ENCODE peak calls at places on chromosome 20, in nine cellular contexts. M, A, N, Q, P, T, F, L and D are unnamed samples.

GRCh38 chr20:62193079-62194025 is 10.5 kb downstream of the MTG2 start:
- DNase-seq in M (no peak), A (no peak), N (peak), Q (no peak), P (no peak), T (no peak), F (no peak), L (no peak), D (no peak)

GRCh38 chr20:32189691-32190607 is 17.6 kb downstream of the PLAGL2 start:
- DNase-seq in M (peak), A (peak), N (peak), Q (peak), P (peak), T (peak), F (no peak), L (no peak), D (no peak)

GRCh38 chr20:2349801-2350200 is 30.9 kb upstream of the TGM6 start:
- DNase-seq in M (peak), A (no peak), N (no peak), Q (no peak), P (no peak), T (no peak), F (no peak), L (no peak), D (no peak)

GRCh38 chr20:59787186-59787890 is 146.1 kb downstream of the SYCP2 start:
- DNase-seq in M (no peak), A (no peak), N (no peak), Q (no peak), P (no peak), T (no peak), F (no peak), L (no peak), D (no peak)

GRCh38 chr20:22825076-22825475 is 210.0 kb upstream of the SSTR4 start:
- DNase-seq in M (no peak), A (no peak), N (no peak), Q (no peak), P (peak), T (no peak), F (no peak), L (no peak), D (no peak)

GRCh38 chr20:32463642-32464400 is 105.7 kb downstream of the ASXL1 start:
- DNase-seq in M (no peak), A (no peak), N (peak), Q (no peak), P (no peak), T (peak), F (no peak), L (no peak), D (no peak)

GRCh38 chr20:32057785-32058184 is 5.7 kb downstream of the HCK start:
- DNase-seq in M (no peak), A (no peak), N (no peak), Q (no peak), P (no peak), T (no peak), F (no peak), L (no peak), D (no peak)

GRCh38 chr20:17631576-17632319 is 50.3 kb downstream of the RRBP1 start:
- DNase-seq in M (no peak), A (no peak), N (peak), Q (no peak), P (no peak), T (peak), F (no peak), L (no peak), D (no peak)

GRCh38 chr20:56517641-56518040 is 6.9 kb upstream of the FAM209A start:
- DNase-seq in M (no peak), A (no peak), N (no peak), Q (no peak), P (no peak), T (no peak), F (no peak), L (no peak), D (no peak)

GRCh38 chr20:56518999-56519398 is 5.5 kb upstream of the FAM209A start:
- DNase-seq in M (no peak), A (no peak), N (no peak), Q (no peak), P (no peak), T (no peak), F (no peak), L (no peak), D (no peak)

GRCh38 chr20:56519551-56519950 is 5.0 kb upstream of the FAM209A start:
- DNase-seq in M (no peak), A (no peak), N (no peak), Q (no peak), P (no peak), T (no peak), F (no peak), L (no peak), D (no peak)

GRCh38 chr20:56517211-56517610 is 7.3 kb upstream of the FAM209A start:
- DNase-seq in M (no peak), A (no peak), N (no peak), Q (no peak), P (no peak), T (no peak), F (no peak), L (no peak), D (no peak)

DNA sequence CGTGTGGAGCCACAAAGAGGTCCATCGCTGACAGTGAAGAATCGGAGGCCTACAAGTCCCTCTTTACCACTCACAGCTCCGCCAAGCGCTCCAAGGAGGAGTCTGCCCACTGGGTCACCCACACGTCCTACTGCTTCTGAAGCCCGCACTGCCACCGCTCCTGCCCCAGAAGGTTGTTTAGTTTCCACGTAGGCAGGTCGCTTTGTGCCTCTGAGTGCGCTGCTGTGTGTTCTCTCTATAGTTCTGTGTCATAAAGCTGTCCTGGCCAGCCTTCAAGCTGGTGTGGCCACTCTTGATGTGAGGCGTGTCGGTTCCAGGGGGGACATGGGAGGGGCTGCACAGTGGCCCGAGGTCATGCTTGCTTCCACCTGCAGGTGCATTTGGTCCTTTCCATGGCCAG is 6.4 kb upstream of the FAM209A start:
- DNase-seq in M (no peak), A (no peak), N (no peak), Q (no peak), P (no peak), T (no peak), F (no peak), L (no peak), D (no peak)
- H3K4me3 ChIP-seq in M (no peak), A (no peak), N (no peak), Q (no peak), P (no peak), T (no peak), F (no peak), L (no peak), D (no peak)

DNA sequence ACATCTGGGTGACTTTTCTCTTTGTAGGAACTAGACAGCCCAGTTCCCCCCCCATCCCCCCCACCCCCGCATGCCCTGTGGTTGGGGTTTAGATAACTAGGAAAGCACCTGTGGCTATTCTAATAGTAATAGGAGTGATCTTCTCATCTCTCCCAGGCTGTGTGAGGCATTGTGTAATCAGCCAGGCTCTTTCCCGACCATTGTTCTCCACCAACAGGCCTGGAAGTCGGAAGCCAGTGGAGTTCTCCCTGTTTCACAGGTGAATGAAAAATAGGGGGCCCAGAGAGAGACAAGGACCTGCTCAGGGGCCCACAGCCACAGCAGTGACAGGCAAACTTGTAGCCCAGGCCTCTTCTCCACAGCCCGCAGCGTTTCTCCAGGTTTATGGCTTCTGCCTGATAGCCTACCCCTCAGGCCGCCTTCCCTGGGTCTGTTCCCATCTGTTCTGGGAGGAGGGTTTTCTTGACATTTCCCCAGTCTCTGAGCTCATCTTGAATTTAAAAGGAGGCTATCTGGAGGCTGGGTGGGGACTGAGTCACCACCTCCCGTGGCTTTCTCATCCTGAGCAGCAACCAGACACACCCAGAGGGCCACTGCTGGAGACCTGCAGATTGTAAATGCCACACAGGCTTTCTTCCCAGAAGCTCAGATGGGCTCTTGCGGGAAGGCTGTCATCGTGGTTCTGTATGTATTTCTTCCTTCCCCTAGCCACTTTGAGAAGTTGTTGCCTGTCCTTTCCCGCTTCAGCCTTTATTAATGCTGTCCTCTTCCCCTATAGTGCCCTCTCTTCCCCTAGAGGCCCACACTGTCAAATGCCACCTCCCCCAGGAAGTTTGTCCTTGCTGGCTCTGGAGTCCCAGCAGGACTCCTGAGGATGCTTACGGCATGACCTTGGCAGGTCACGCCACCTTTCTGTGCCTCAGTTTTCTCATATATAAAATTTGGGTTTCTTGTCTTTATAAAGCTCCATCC is 75.9 kb upstream of the MYL9 start:
- DNase-seq in M (peak), A (peak), N (no peak), Q (peak), P (peak), T (no peak), F (peak), L (peak), D (no peak)
- H3K4me3 ChIP-seq in M (peak), A (no peak), N (no peak), Q (no peak), P (no peak), T (peak), F (peak), L (peak), D (no peak)

GRCh38 chr20:20816969-20817368 is 104.5 kb upstream of the RALGAPA2 start:
- DNase-seq in M (no peak), A (no peak), N (no peak), Q (no peak), P (no peak), T (no peak), F (no peak), L (no peak), D (no peak)

GRCh38 chr20:20821496-20822260 is 109.2 kb upstream of the RALGAPA2 start:
- DNase-seq in M (no peak), A (no peak), N (no peak), Q (no peak), P (no peak), T (no peak), F (no peak), L (no peak), D (no peak)

GRCh38 chr20:20823469-20823868 is 111.0 kb upstream of the RALGAPA2 start:
- DNase-seq in M (no peak), A (no peak), N (no peak), Q (no peak), P (no peak), T (no peak), F (no peak), L (no peak), D (no peak)

GRCh38 chr20:20820104-20820503 is 107.7 kb upstream of the RALGAPA2 start:
- DNase-seq in M (no peak), A (no peak), N (no peak), Q (no peak), P (peak), T (no peak), F (no peak), L (peak), D (no peak)

DNA sequence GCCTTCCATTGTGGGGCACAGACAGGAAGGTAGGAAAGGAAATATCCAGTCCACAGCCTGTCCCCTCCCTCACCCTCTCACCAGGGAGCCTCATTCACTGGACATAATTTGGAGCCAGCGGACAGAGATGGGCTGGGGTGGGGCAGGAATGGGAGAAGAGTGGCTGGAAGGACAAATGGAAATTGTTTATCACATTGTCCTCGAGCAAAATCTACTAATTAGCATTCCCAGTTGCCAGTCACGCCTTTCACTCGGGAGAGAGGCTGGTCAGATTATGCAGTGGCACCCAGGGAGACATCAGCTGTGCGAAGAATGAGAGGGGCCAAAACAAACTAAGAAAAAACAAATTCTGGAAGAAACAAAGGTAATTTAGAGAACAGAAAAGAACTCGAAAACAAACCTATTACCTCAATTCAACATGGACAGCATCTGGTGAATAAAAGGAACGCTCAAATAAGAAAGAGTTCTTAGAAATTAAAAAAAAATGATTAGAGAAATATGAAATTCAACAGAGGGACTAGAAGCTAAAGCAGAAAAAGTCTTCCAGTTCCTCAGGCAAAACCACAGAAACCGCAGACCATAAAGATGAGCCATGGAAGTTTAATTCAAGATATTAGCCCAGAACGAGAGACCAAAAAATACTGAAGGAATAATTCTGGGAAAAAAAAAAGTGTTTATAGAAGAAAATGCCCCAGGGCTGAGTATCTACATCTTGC is 108.5 kb upstream of the RALGAPA2 start:
- DNase-seq in M (no peak), A (no peak), N (no peak), Q (no peak), P (no peak), T (no peak), F (no peak), L (no peak), D (no peak)
- H3K4me3 ChIP-seq in M (no peak), A (no peak), N (no peak), Q (no peak), P (no peak), T (no peak), F (no peak), L (no peak), D (no peak)

DNA sequence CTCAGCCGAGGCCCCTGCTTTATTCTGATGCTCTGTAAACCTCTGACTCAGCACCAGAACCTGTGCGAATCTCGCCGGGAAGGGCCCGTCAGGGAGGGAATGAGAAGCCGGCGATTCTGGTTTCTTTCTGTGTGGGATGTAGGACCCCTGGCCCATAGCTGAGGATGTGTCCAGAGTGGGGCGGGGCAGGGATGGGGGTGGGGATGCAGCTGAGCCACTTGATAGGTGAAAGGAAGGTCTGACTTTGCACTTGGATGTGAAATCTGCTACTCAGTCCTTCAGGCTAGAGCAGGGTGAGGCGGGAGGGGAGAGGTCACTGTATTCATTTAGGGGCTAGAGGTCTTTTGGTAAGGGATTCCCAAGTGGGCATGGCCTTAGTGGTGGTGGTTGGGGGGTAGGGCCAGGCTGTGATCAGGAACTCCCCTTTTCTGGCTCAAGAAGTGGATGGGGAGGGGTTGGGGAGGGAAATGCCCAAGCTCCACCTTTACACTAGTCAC is 2.3 kb downstream of the TOX2 start:
- DNase-seq in M (peak), A (no peak), N (no peak), Q (no peak), P (peak), T (no peak), F (no peak), L (no peak), D (no peak)
- H3K4me3 ChIP-seq in M (peak), A (no peak), N (no peak), Q (no peak), P (peak), T (no peak), F (peak), L (no peak), D (peak)

DNA sequence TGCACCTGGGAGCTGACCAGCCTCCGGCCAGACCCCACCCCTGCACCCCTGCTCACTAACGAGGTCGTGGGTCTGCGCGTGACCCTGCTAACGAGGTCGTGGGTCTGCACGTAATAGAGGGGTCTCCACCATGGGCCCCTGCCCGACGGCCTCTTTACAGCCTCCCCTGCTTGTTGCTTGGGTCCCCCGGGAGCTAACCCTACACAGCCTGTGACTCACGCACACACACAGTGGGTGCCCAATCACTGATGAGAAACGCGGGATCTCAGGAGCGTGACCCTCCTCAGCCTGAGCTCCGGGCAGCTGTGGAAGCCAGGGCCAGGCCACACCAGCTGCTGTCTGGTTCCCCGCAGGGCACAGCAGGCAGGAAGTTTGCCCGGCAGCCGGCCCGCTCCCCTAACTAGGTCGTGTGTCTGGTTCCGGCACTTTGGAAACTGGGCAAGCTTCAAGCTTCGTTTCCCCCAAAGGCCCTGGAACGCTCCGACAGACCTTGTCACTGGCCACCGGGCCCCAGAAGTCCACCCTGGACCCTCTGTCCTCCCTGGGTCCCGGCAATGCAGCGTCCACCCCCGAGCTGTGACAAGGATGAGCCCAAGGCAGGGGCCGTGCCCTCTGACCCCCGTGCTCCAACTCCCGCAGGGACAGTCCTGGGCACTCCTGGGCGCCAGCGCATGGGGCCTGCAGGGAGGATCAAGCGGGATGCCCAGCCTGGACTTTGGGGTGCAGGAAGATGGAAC is 767 bp downstream of the PTK6 start:
- DNase-seq in M (peak), A (no peak), N (peak), Q (no peak), P (peak), T (peak), F (no peak), L (no peak), D (no peak)
- H3K4me3 ChIP-seq in M (no peak), A (no peak), N (no peak), Q (no peak), P (no peak), T (no peak), F (no peak), L (peak), D (peak)

GRCh38 chr20:41622584-41622983 is 4.4 kb upstream of the CHD6 start:
- DNase-seq in M (no peak), A (no peak), N (no peak), Q (no peak), P (no peak), T (no peak), F (no peak), L (no peak), D (no peak)

GRCh38 chr20:41617931-41618806 is at the start of gene CHD6:
- DNase-seq in M (peak), A (peak), N (peak), Q (peak), P (peak), T (peak), F (peak), L (peak), D (peak)

GRCh38 chr20:41617059-41617921 is 887 bp downstream of the CHD6 start:
- DNase-seq in M (peak), A (peak), N (peak), Q (peak), P (peak), T (peak), F (no peak), L (no peak), D (no peak)

GRCh38 chr20:41618807-41619294 is 674 bp upstream of the CHD6 start:
- DNase-seq in M (no peak), A (no peak), N (no peak), Q (no peak), P (peak), T (no peak), F (no peak), L (no peak), D (no peak)

GRCh38 chr20:41619360-41620115 is 1.4 kb upstream of the CHD6 start:
- DNase-seq in M (peak), A (no peak), N (no peak), Q (no peak), P (peak), T (no peak), F (no peak), L (no peak), D (no peak)
- H3K4me3 ChIP-seq in M (no peak), A (no peak), N (peak), Q (peak), P (no peak), T (peak), F (peak), L (no peak), D (no peak)

DNA sequence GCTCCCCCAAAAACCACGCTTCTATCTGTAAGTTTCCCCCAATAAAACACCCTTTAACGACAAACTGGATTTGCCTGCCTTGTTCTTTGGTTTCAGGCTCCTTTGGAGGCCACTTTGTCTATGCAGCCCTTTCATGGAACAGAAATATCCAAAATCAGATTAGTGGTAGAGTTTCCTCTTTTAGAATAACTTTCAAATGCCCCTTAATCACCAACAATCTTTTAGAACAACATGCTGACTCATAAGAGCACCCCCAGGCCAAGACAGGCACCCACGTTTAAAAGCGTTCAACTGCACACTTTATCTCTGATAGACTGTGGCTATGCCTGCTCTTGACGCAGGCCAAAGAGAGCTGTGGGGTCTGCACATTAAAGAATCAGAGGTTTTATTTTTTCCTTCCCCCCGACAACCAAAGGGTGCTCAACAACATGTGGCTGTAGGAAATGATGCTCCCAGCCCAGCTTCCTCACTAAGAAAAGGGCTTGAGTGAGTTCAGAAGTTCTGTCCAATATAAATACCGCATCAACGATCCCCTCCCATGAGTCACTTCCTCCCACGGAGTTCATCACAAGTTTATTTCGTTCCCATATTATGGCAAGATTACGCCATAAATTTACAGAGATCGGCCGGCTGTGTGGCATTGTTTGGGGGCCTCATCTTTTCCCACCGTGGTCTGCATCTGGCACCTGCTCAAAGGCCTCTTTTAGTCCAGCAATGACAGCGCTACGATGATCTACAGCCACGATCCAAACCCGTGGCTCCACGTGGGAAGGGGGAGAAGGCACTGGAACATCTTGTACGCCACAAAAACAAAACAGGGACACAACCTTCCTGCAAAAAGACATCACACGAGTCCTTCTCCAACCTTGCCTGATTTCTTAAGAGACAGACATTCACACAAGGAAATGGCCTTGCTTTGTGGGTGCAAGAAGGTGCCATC is 88.8 kb upstream of the NFATC2 start:
- DNase-seq in M (peak), A (no peak), N (peak), Q (peak), P (peak), T (peak), F (peak), L (peak), D (no peak)
- H3K4me3 ChIP-seq in M (peak), A (no peak), N (no peak), Q (no peak), P (peak), T (no peak), F (peak), L (peak), D (peak)